ENCODE peak calls at places on chromosomes 5 and 9, in six cellular contexts. One of them, this sample, is unnamed. For H3K4me1, the result is how much of the 10 kb centered on the place peaks cover.

GRCh38 chr5:156174225-156174624 is 152.7 kb upstream of the SGCD start:
- DNase-seq in heart left ventricle: no peak
- DNase-seq in uterus: no peak
- DNase-seq in OCI-LY7: no peak
- DNase-seq in effector memory CD4-positive, alpha-beta T cell: no peak
- DNase-seq in A549: no peak
- DNase-seq in this sample: no peak

GRCh38 chr9:3014164-3014563 is 170.3 kb upstream of the PUM3 start:
- DNase-seq in heart left ventricle: no peak
- DNase-seq in uterus: no peak
- DNase-seq in OCI-LY7: no peak
- DNase-seq in effector memory CD4-positive, alpha-beta T cell: no peak
- DNase-seq in A549: no peak
- DNase-seq in this sample: no peak

GRCh38 chr9:37914154-37914551 is 10.2 kb upstream of the SLC25A51 start:
- DNase-seq in heart left ventricle: no peak
- DNase-seq in uterus: no peak
- DNase-seq in OCI-LY7: no peak
- DNase-seq in effector memory CD4-positive, alpha-beta T cell: no peak
- DNase-seq in A549: no peak
- DNase-seq in this sample: no peak

GRCh38 chr5:56900858-56901578 is 8.4 kb upstream of the SETD9 start:
- DNase-seq in heart left ventricle: no peak
- DNase-seq in uterus: peak
- DNase-seq in OCI-LY7: peak
- DNase-seq in effector memory CD4-positive, alpha-beta T cell: peak
- DNase-seq in A549: peak
- DNase-seq in this sample: no peak

GRCh38 chr5:14665110-14665822 is 748 bp downstream of the OTULIN start:
- DNase-seq in heart left ventricle: peak
- DNase-seq in uterus: no peak
- DNase-seq in OCI-LY7: peak
- DNase-seq in effector memory CD4-positive, alpha-beta T cell: no peak
- DNase-seq in A549: peak
- DNase-seq in this sample: peak

GRCh38 chr9:8660383-8660782 is 860.8 kb upstream of the DMAC1 start:
- DNase-seq in heart left ventricle: peak
- DNase-seq in uterus: peak
- DNase-seq in OCI-LY7: no peak
- DNase-seq in effector memory CD4-positive, alpha-beta T cell: no peak
- DNase-seq in A549: no peak
- DNase-seq in this sample: peak

GRCh38 chr9:91036356-91036755 is 234.7 kb downstream of the SYK start:
- DNase-seq in heart left ventricle: no peak
- DNase-seq in uterus: no peak
- DNase-seq in OCI-LY7: peak
- DNase-seq in effector memory CD4-positive, alpha-beta T cell: no peak
- DNase-seq in A549: no peak
- DNase-seq in this sample: peak

GRCh38 chr5:60842859-60843692 is 993 bp downstream of the ELOVL7 start:
- DNase-seq in heart left ventricle: no peak
- DNase-seq in uterus: no peak
- DNase-seq in OCI-LY7: no peak
- DNase-seq in effector memory CD4-positive, alpha-beta T cell: no peak
- DNase-seq in A549: peak
- DNase-seq in this sample: no peak

GRCh38 chr5:141812512-141812911 is 65.7 kb downstream of the PCDH1 start:
- DNase-seq in heart left ventricle: no peak
- DNase-seq in uterus: no peak
- DNase-seq in OCI-LY7: no peak
- DNase-seq in effector memory CD4-positive, alpha-beta T cell: no peak
- DNase-seq in A549: no peak
- DNase-seq in this sample: no peak

GRCh38 chr9:128159073-128159783 is 837 bp upstream of the BBLN start:
- DNase-seq in heart left ventricle: peak
- DNase-seq in uterus: peak
- DNase-seq in OCI-LY7: peak
- DNase-seq in effector memory CD4-positive, alpha-beta T cell: peak
- DNase-seq in A549: no peak
- DNase-seq in this sample: peak

GRCh38 chr5:32642276-32643002 is 57.1 kb downstream of the SUB1 start:
- DNase-seq in heart left ventricle: no peak
- DNase-seq in uterus: no peak
- DNase-seq in OCI-LY7: no peak
- DNase-seq in effector memory CD4-positive, alpha-beta T cell: no peak
- DNase-seq in A549: peak
- DNase-seq in this sample: no peak

GRCh38 chr5:145867806-145868205 is 5.0 kb downstream of the GRXCR2 start:
- DNase-seq in heart left ventricle: no peak
- DNase-seq in uterus: no peak
- DNase-seq in OCI-LY7: no peak
- DNase-seq in effector memory CD4-positive, alpha-beta T cell: no peak
- DNase-seq in A549: no peak
- DNase-seq in this sample: no peak

GRCh38 chr5:142191776-142192175 is 83.2 kb downstream of the NDFIP1 start:
- DNase-seq in heart left ventricle: no peak
- DNase-seq in uterus: no peak
- DNase-seq in OCI-LY7: no peak
- DNase-seq in effector memory CD4-positive, alpha-beta T cell: no peak
- DNase-seq in A549: no peak
- DNase-seq in this sample: no peak

GRCh38 chr5:123755587-123756324 is 243.8 kb downstream of the CSNK1G3 start:
- DNase-seq in heart left ventricle: no peak
- DNase-seq in uterus: no peak
- DNase-seq in OCI-LY7: no peak
- DNase-seq in effector memory CD4-positive, alpha-beta T cell: no peak
- DNase-seq in A549: peak
- DNase-seq in this sample: no peak

GRCh38 chr5:35117960-35118359 is 70.2 kb upstream of the AGXT2 start:
- DNase-seq in heart left ventricle: no peak
- DNase-seq in uterus: no peak
- DNase-seq in OCI-LY7: no peak
- DNase-seq in effector memory CD4-positive, alpha-beta T cell: no peak
- DNase-seq in A549: no peak
- DNase-seq in this sample: no peak

GRCh38 chr9:124342946-124343485 is 72.2 kb downstream of the PSMB7 start:
- DNase-seq in heart left ventricle: peak
- DNase-seq in uterus: peak
- DNase-seq in OCI-LY7: no peak
- DNase-seq in effector memory CD4-positive, alpha-beta T cell: no peak
- DNase-seq in A549: peak
- DNase-seq in this sample: peak

GRCh38 chr9:108991479-108991878 is 21.8 kb downstream of the CTNNAL1 start:
- DNase-seq in heart left ventricle: no peak
- DNase-seq in uterus: no peak
- DNase-seq in OCI-LY7: no peak
- DNase-seq in effector memory CD4-positive, alpha-beta T cell: no peak
- DNase-seq in A549: no peak
- DNase-seq in this sample: peak

GRCh38 chr5:68216737-68217231 is 1.2 kb downstream of the PIK3R1 start:
- DNase-seq in heart left ventricle: no peak
- DNase-seq in uterus: no peak
- DNase-seq in OCI-LY7: peak
- DNase-seq in effector memory CD4-positive, alpha-beta T cell: no peak
- DNase-seq in A549: no peak
- DNase-seq in this sample: no peak

GRCh38 chr5:1094670-1095190 is 17.1 kb downstream of the SLC12A7 start:
- DNase-seq in heart left ventricle: no peak
- DNase-seq in uterus: no peak
- DNase-seq in OCI-LY7: no peak
- DNase-seq in effector memory CD4-positive, alpha-beta T cell: no peak
- DNase-seq in A549: no peak
- DNase-seq in this sample: no peak

GRCh38 chr5:135236951-135237791 is 161.9 kb downstream of the MACROH2A1 start:
- DNase-seq in heart left ventricle: no peak
- DNase-seq in uterus: peak
- DNase-seq in OCI-LY7: no peak
- DNase-seq in effector memory CD4-positive, alpha-beta T cell: no peak
- DNase-seq in A549: no peak
- DNase-seq in this sample: no peak

GRCh38 chr5:65721050-65721774 is 697 bp downstream of the SGTB start:
- DNase-seq in heart left ventricle: peak
- DNase-seq in uterus: peak
- DNase-seq in OCI-LY7: peak
- DNase-seq in effector memory CD4-positive, alpha-beta T cell: no peak
- DNase-seq in A549: peak
- DNase-seq in this sample: peak

GRCh38 chr5:23506329-23507236 is 826 bp upstream of the PRDM9 start:
- DNase-seq in heart left ventricle: no peak
- DNase-seq in uterus: no peak
- DNase-seq in OCI-LY7: no peak
- DNase-seq in effector memory CD4-positive, alpha-beta T cell: no peak
- DNase-seq in A549: peak
- DNase-seq in this sample: no peak

GRCh38 chr5:96741911-96742310 is 65.8 kb downstream of the ERAP1 start:
- DNase-seq in heart left ventricle: no peak
- DNase-seq in uterus: no peak
- DNase-seq in OCI-LY7: no peak
- DNase-seq in effector memory CD4-positive, alpha-beta T cell: no peak
- DNase-seq in A549: no peak
- DNase-seq in this sample: no peak

GRCh38 chr5:169862348-169862905 is 117.9 kb downstream of the INSYN2B start:
- DNase-seq in heart left ventricle: no peak
- DNase-seq in uterus: no peak
- DNase-seq in OCI-LY7: no peak
- DNase-seq in effector memory CD4-positive, alpha-beta T cell: no peak
- DNase-seq in A549: no peak
- DNase-seq in this sample: no peak

GRCh38 chr5:53479656-53480473 is 564 bp upstream of the FST start:
- DNase-seq in heart left ventricle: peak
- DNase-seq in uterus: peak
- DNase-seq in OCI-LY7: no peak
- DNase-seq in effector memory CD4-positive, alpha-beta T cell: no peak
- DNase-seq in A549: peak
- DNase-seq in this sample: peak

GRCh38 chr9:138101444-138102234 is 224.1 kb downstream of the CACNA1B start:
- DNase-seq in heart left ventricle: no peak
- DNase-seq in uterus: no peak
- DNase-seq in OCI-LY7: no peak
- DNase-seq in effector memory CD4-positive, alpha-beta T cell: no peak
- DNase-seq in A549: no peak
- DNase-seq in this sample: peak

GRCh38 chr9:134048582-134048968 is 19.3 kb downstream of the BRD3 start:
- DNase-seq in heart left ventricle: no peak
- DNase-seq in uterus: no peak
- DNase-seq in OCI-LY7: no peak
- DNase-seq in effector memory CD4-positive, alpha-beta T cell: no peak
- DNase-seq in A549: no peak
- DNase-seq in this sample: peak

GRCh38 chr9:111966324-111966723 is 69.7 kb downstream of the UGCG start:
- DNase-seq in heart left ventricle: no peak
- DNase-seq in uterus: no peak
- DNase-seq in OCI-LY7: no peak
- DNase-seq in effector memory CD4-positive, alpha-beta T cell: no peak
- DNase-seq in A549: no peak
- DNase-seq in this sample: no peak
- H3K27ac ChIP-seq in heart left ventricle: no peak
- H3K27ac ChIP-seq in uterus: no peak
- H3K27ac ChIP-seq in OCI-LY7: no peak
- H3K27ac ChIP-seq in effector memory CD4-positive, alpha-beta T cell: no peak
- H3K27ac ChIP-seq in A549: peak
- H3K27ac ChIP-seq in this sample: no peak

GRCh38 chr9:100601216-100601615 is 23.3 kb downstream of the CAVIN4 start:
- DNase-seq in heart left ventricle: peak
- DNase-seq in uterus: no peak
- DNase-seq in OCI-LY7: peak
- DNase-seq in effector memory CD4-positive, alpha-beta T cell: no peak
- DNase-seq in A549: peak
- DNase-seq in this sample: no peak

GRCh38 chr9:100595391-100596199 is 17.7 kb downstream of the CAVIN4 start:
- DNase-seq in heart left ventricle: no peak
- DNase-seq in uterus: no peak
- DNase-seq in OCI-LY7: peak
- DNase-seq in effector memory CD4-positive, alpha-beta T cell: no peak
- DNase-seq in A549: peak
- DNase-seq in this sample: no peak

GRCh38 chr9:100597236-100597635 is 19.4 kb downstream of the CAVIN4 start:
- DNase-seq in heart left ventricle: no peak
- DNase-seq in uterus: no peak
- DNase-seq in OCI-LY7: no peak
- DNase-seq in effector memory CD4-positive, alpha-beta T cell: no peak
- DNase-seq in A549: no peak
- DNase-seq in this sample: no peak

GRCh38 chr9:100600511-100601079 is 22.7 kb downstream of the CAVIN4 start:
- DNase-seq in heart left ventricle: no peak
- DNase-seq in uterus: no peak
- DNase-seq in OCI-LY7: no peak
- DNase-seq in effector memory CD4-positive, alpha-beta T cell: no peak
- DNase-seq in A549: no peak
- DNase-seq in this sample: no peak

DNA sequence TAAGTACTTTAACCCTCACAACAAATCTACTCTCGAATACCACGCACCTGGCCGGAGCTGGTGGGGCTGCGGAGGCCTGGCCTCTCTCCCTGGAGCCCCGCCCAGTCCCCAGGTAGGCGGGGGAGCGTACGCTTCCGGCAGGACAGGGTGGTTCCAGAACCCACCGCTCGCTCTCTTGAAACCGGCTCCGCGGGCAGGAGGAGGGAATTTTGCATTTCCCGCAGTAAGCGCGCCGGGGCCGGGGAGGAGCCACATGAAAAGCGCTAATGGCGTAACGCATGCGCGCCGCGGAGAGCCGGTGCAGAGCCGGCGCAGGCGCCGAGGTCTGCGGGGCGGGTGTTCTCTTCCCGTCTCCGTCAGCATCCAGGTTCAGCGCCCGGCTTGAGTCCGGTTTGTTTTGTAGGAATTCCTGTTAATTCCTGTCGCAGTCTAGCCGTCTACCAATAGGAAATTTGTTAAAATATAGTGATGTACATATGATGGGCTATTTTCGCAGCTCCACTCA is 20.8 kb downstream of the CAVIN4 start:
- DNase-seq in heart left ventricle: peak
- DNase-seq in uterus: peak
- DNase-seq in OCI-LY7: peak
- DNase-seq in effector memory CD4-positive, alpha-beta T cell: peak
- DNase-seq in A549: peak
- DNase-seq in this sample: peak
- H3K4me3 ChIP-seq in heart left ventricle: peak
- H3K4me3 ChIP-seq in uterus: peak
- H3K4me3 ChIP-seq in OCI-LY7: peak
- H3K4me3 ChIP-seq in effector memory CD4-positive, alpha-beta T cell: peak
- H3K4me3 ChIP-seq in A549: peak
- H3K4me3 ChIP-seq in this sample: peak

GRCh38 chr9:126150411-126151030 is 176.1 kb upstream of the MVB12B start:
- DNase-seq in heart left ventricle: no peak
- DNase-seq in uterus: no peak
- DNase-seq in OCI-LY7: no peak
- DNase-seq in effector memory CD4-positive, alpha-beta T cell: no peak
- DNase-seq in A549: no peak
- DNase-seq in this sample: no peak
- H3K4me1 ChIP-seq in heart left ventricle: under half
- H3K4me1 ChIP-seq in uterus: under half
- H3K4me1 ChIP-seq in OCI-LY7: under half
- H3K4me1 ChIP-seq in effector memory CD4-positive, alpha-beta T cell: under half
- H3K4me1 ChIP-seq in A549: under half
- H3K4me1 ChIP-seq in this sample: under half

DNA sequence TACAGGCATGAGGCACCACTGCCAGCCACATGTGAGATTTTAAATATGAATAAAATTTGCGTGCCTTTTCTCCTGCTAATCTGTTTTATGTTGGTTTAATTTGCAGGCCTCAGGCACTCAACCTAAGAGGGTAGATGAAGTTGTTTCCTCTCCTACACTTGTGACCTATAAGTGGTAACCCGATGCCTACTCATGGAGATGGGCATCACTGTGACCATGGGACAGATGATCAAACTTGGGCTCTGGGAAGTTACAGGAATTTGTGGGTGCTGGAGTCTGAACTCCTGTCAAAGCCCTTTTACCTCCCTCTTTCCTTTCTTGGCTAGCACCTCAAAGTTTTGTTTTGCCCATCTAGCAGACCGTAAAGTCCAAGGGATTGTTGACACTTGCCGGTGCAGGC is 1.0 kb downstream of the SLC28A3 start:
- DNase-seq in heart left ventricle: no peak
- DNase-seq in uterus: no peak
- DNase-seq in OCI-LY7: no peak
- DNase-seq in effector memory CD4-positive, alpha-beta T cell: no peak
- DNase-seq in A549: no peak
- DNase-seq in this sample: no peak
- H3K27ac ChIP-seq in heart left ventricle: peak
- H3K27ac ChIP-seq in uterus: no peak
- H3K27ac ChIP-seq in OCI-LY7: no peak
- H3K27ac ChIP-seq in effector memory CD4-positive, alpha-beta T cell: no peak
- H3K27ac ChIP-seq in A549: no peak
- H3K27ac ChIP-seq in this sample: peak